ENCODE peak calls at places on chromosomes 11 and 22, in ten cellular contexts. One of them, this sample, is unnamed.

GRCh38 chr11:130980463-130980862 is 64.2 kb upstream of the SNX19 start:
- DNase-seq in fibroblast of the aortic adventitia: no peak
- DNase-seq in NCI-H69: no peak
- DNase-seq in AML-193: no peak
- DNase-seq in NCI-H774: no peak
- DNase-seq in Caco-2: no peak
- DNase-seq in stimulated activated CD4-positive, alpha-beta T cell treated with anti-CD3 and anti-CD28 coated beads, Interleukin-2, amount 100 ng/mL, for 24 hours: no peak
- DNase-seq in AG10803: no peak
- DNase-seq in astrocyte of the cerebellum: no peak
- DNase-seq in Right ventricle myocardium superior: no peak
- DNase-seq in this sample: no peak

GRCh38 chr11:93236741-93237675 is 39.2 kb upstream of the SLC36A4 start:
- DNase-seq in fibroblast of the aortic adventitia: peak
- DNase-seq in NCI-H69: peak
- DNase-seq in AML-193: peak
- DNase-seq in NCI-H774: peak
- DNase-seq in Caco-2: no peak
- DNase-seq in stimulated activated CD4-positive, alpha-beta T cell treated with anti-CD3 and anti-CD28 coated beads, Interleukin-2, amount 100 ng/mL, for 24 hours: no peak
- DNase-seq in AG10803: peak
- DNase-seq in astrocyte of the cerebellum: peak
- DNase-seq in Right ventricle myocardium superior: no peak
- DNase-seq in this sample: peak

GRCh38 chr11:2874963-2875362 is 10.6 kb downstream of the CDKN1C start:
- DNase-seq in fibroblast of the aortic adventitia: no peak
- DNase-seq in NCI-H69: no peak
- DNase-seq in AML-193: no peak
- DNase-seq in NCI-H774: no peak
- DNase-seq in Caco-2: no peak
- DNase-seq in stimulated activated CD4-positive, alpha-beta T cell treated with anti-CD3 and anti-CD28 coated beads, Interleukin-2, amount 100 ng/mL, for 24 hours: no peak
- DNase-seq in AG10803: no peak
- DNase-seq in astrocyte of the cerebellum: no peak
- DNase-seq in Right ventricle myocardium superior: no peak
- DNase-seq in this sample: no peak

GRCh38 chr11:134439181-134439580 is 27.1 kb upstream of the B3GAT1 start:
- DNase-seq in fibroblast of the aortic adventitia: no peak
- DNase-seq in NCI-H69: no peak
- DNase-seq in AML-193: no peak
- DNase-seq in NCI-H774: no peak
- DNase-seq in Caco-2: no peak
- DNase-seq in stimulated activated CD4-positive, alpha-beta T cell treated with anti-CD3 and anti-CD28 coated beads, Interleukin-2, amount 100 ng/mL, for 24 hours: no peak
- DNase-seq in AG10803: no peak
- DNase-seq in astrocyte of the cerebellum: no peak
- DNase-seq in Right ventricle myocardium superior: no peak
- DNase-seq in this sample: no peak

GRCh38 chr11:102253018-102253775 is 64.1 kb upstream of the BIRC3 start:
- DNase-seq in fibroblast of the aortic adventitia: peak
- DNase-seq in NCI-H69: no peak
- DNase-seq in AML-193: no peak
- DNase-seq in NCI-H774: no peak
- DNase-seq in Caco-2: peak
- DNase-seq in stimulated activated CD4-positive, alpha-beta T cell treated with anti-CD3 and anti-CD28 coated beads, Interleukin-2, amount 100 ng/mL, for 24 hours: no peak
- DNase-seq in AG10803: no peak
- DNase-seq in astrocyte of the cerebellum: no peak
- DNase-seq in Right ventricle myocardium superior: no peak
- DNase-seq in this sample: no peak

GRCh38 chr22:27456696-27457503 is 344.7 kb downstream of the MN1 start:
- DNase-seq in fibroblast of the aortic adventitia: peak
- DNase-seq in NCI-H69: no peak
- DNase-seq in AML-193: no peak
- DNase-seq in NCI-H774: no peak
- DNase-seq in Caco-2: no peak
- DNase-seq in stimulated activated CD4-positive, alpha-beta T cell treated with anti-CD3 and anti-CD28 coated beads, Interleukin-2, amount 100 ng/mL, for 24 hours: no peak
- DNase-seq in AG10803: peak
- DNase-seq in astrocyte of the cerebellum: peak
- DNase-seq in Right ventricle myocardium superior: no peak
- DNase-seq in this sample: peak

GRCh38 chr22:41408665-41409064 is 26.9 kb downstream of the TEF start:
- DNase-seq in fibroblast of the aortic adventitia: no peak
- DNase-seq in NCI-H69: no peak
- DNase-seq in AML-193: no peak
- DNase-seq in NCI-H774: no peak
- DNase-seq in Caco-2: no peak
- DNase-seq in stimulated activated CD4-positive, alpha-beta T cell treated with anti-CD3 and anti-CD28 coated beads, Interleukin-2, amount 100 ng/mL, for 24 hours: no peak
- DNase-seq in AG10803: no peak
- DNase-seq in astrocyte of the cerebellum: no peak
- DNase-seq in Right ventricle myocardium superior: no peak
- DNase-seq in this sample: no peak

GRCh38 chr11:74321487-74322188 is 10.2 kb upstream of the P4HA3 start:
- DNase-seq in fibroblast of the aortic adventitia: peak
- DNase-seq in NCI-H69: peak
- DNase-seq in AML-193: peak
- DNase-seq in NCI-H774: peak
- DNase-seq in Caco-2: no peak
- DNase-seq in stimulated activated CD4-positive, alpha-beta T cell treated with anti-CD3 and anti-CD28 coated beads, Interleukin-2, amount 100 ng/mL, for 24 hours: peak
- DNase-seq in AG10803: peak
- DNase-seq in astrocyte of the cerebellum: peak
- DNase-seq in Right ventricle myocardium superior: no peak
- DNase-seq in this sample: no peak

GRCh38 chr11:62708423-62709261 is 1.2 kb downstream of the GNG3 start:
- DNase-seq in fibroblast of the aortic adventitia: no peak
- DNase-seq in NCI-H69: peak
- DNase-seq in AML-193: no peak
- DNase-seq in NCI-H774: peak
- DNase-seq in Caco-2: no peak
- DNase-seq in stimulated activated CD4-positive, alpha-beta T cell treated with anti-CD3 and anti-CD28 coated beads, Interleukin-2, amount 100 ng/mL, for 24 hours: peak
- DNase-seq in AG10803: no peak
- DNase-seq in astrocyte of the cerebellum: no peak
- DNase-seq in Right ventricle myocardium superior: no peak
- DNase-seq in this sample: no peak

GRCh38 chr22:43843783-43844530 is 18.4 kb downstream of the SULT4A1 start:
- DNase-seq in fibroblast of the aortic adventitia: no peak
- DNase-seq in NCI-H69: no peak
- DNase-seq in AML-193: no peak
- DNase-seq in NCI-H774: no peak
- DNase-seq in Caco-2: no peak
- DNase-seq in stimulated activated CD4-positive, alpha-beta T cell treated with anti-CD3 and anti-CD28 coated beads, Interleukin-2, amount 100 ng/mL, for 24 hours: no peak
- DNase-seq in AG10803: no peak
- DNase-seq in astrocyte of the cerebellum: no peak
- DNase-seq in Right ventricle myocardium superior: no peak
- DNase-seq in this sample: no peak

GRCh38 chr11:44327730-44328691 is 18.1 kb upstream of the ALX4 start:
- DNase-seq in fibroblast of the aortic adventitia: no peak
- DNase-seq in NCI-H69: peak
- DNase-seq in AML-193: no peak
- DNase-seq in NCI-H774: peak
- DNase-seq in Caco-2: peak
- DNase-seq in stimulated activated CD4-positive, alpha-beta T cell treated with anti-CD3 and anti-CD28 coated beads, Interleukin-2, amount 100 ng/mL, for 24 hours: no peak
- DNase-seq in AG10803: no peak
- DNase-seq in astrocyte of the cerebellum: no peak
- DNase-seq in Right ventricle myocardium superior: no peak
- DNase-seq in this sample: no peak

GRCh38 chr22:44486538-44486937 is 11.5 kb downstream of the RTL6 start:
- DNase-seq in fibroblast of the aortic adventitia: no peak
- DNase-seq in NCI-H69: no peak
- DNase-seq in AML-193: no peak
- DNase-seq in NCI-H774: no peak
- DNase-seq in Caco-2: no peak
- DNase-seq in stimulated activated CD4-positive, alpha-beta T cell treated with anti-CD3 and anti-CD28 coated beads, Interleukin-2, amount 100 ng/mL, for 24 hours: no peak
- DNase-seq in AG10803: no peak
- DNase-seq in astrocyte of the cerebellum: no peak
- DNase-seq in Right ventricle myocardium superior: no peak
- DNase-seq in this sample: no peak

GRCh38 chr22:26887456-26887855 is 230.1 kb downstream of the MIAT start:
- DNase-seq in fibroblast of the aortic adventitia: peak
- DNase-seq in NCI-H69: no peak
- DNase-seq in AML-193: no peak
- DNase-seq in NCI-H774: no peak
- DNase-seq in Caco-2: no peak
- DNase-seq in stimulated activated CD4-positive, alpha-beta T cell treated with anti-CD3 and anti-CD28 coated beads, Interleukin-2, amount 100 ng/mL, for 24 hours: no peak
- DNase-seq in AG10803: peak
- DNase-seq in astrocyte of the cerebellum: peak
- DNase-seq in Right ventricle myocardium superior: no peak
- DNase-seq in this sample: peak

GRCh38 chr11:58004664-58005063 is 19.0 kb upstream of the OR9Q1 start:
- DNase-seq in fibroblast of the aortic adventitia: no peak
- DNase-seq in NCI-H69: no peak
- DNase-seq in AML-193: no peak
- DNase-seq in NCI-H774: no peak
- DNase-seq in Caco-2: no peak
- DNase-seq in stimulated activated CD4-positive, alpha-beta T cell treated with anti-CD3 and anti-CD28 coated beads, Interleukin-2, amount 100 ng/mL, for 24 hours: no peak
- DNase-seq in AG10803: no peak
- DNase-seq in astrocyte of the cerebellum: no peak
- DNase-seq in Right ventricle myocardium superior: no peak
- DNase-seq in this sample: no peak

GRCh38 chr11:100863080-100863581 is 176.0 kb downstream of the ARHGAP42 start:
- DNase-seq in fibroblast of the aortic adventitia: peak
- DNase-seq in NCI-H69: peak
- DNase-seq in AML-193: no peak
- DNase-seq in NCI-H774: no peak
- DNase-seq in Caco-2: no peak
- DNase-seq in stimulated activated CD4-positive, alpha-beta T cell treated with anti-CD3 and anti-CD28 coated beads, Interleukin-2, amount 100 ng/mL, for 24 hours: no peak
- DNase-seq in AG10803: peak
- DNase-seq in astrocyte of the cerebellum: peak
- DNase-seq in Right ventricle myocardium superior: no peak
- DNase-seq in this sample: no peak

GRCh38 chr11:68654978-68655377 is 29.4 kb upstream of the GAL start:
- DNase-seq in fibroblast of the aortic adventitia: no peak
- DNase-seq in NCI-H69: no peak
- DNase-seq in AML-193: no peak
- DNase-seq in NCI-H774: no peak
- DNase-seq in Caco-2: no peak
- DNase-seq in stimulated activated CD4-positive, alpha-beta T cell treated with anti-CD3 and anti-CD28 coated beads, Interleukin-2, amount 100 ng/mL, for 24 hours: no peak
- DNase-seq in AG10803: no peak
- DNase-seq in astrocyte of the cerebellum: no peak
- DNase-seq in Right ventricle myocardium superior: no peak
- DNase-seq in this sample: no peak

GRCh38 chr22:19061471-19062138 is 60.6 kb downstream of the DGCR2 start:
- DNase-seq in fibroblast of the aortic adventitia: no peak
- DNase-seq in NCI-H69: no peak
- DNase-seq in AML-193: no peak
- DNase-seq in NCI-H774: no peak
- DNase-seq in Caco-2: no peak
- DNase-seq in stimulated activated CD4-positive, alpha-beta T cell treated with anti-CD3 and anti-CD28 coated beads, Interleukin-2, amount 100 ng/mL, for 24 hours: no peak
- DNase-seq in AG10803: no peak
- DNase-seq in astrocyte of the cerebellum: no peak
- DNase-seq in Right ventricle myocardium superior: no peak
- DNase-seq in this sample: no peak

GRCh38 chr11:132445966-132446365 is 1075.6 kb downstream of the NTM start:
- DNase-seq in fibroblast of the aortic adventitia: no peak
- DNase-seq in NCI-H69: no peak
- DNase-seq in AML-193: no peak
- DNase-seq in NCI-H774: no peak
- DNase-seq in Caco-2: no peak
- DNase-seq in stimulated activated CD4-positive, alpha-beta T cell treated with anti-CD3 and anti-CD28 coated beads, Interleukin-2, amount 100 ng/mL, for 24 hours: no peak
- DNase-seq in AG10803: peak
- DNase-seq in astrocyte of the cerebellum: no peak
- DNase-seq in Right ventricle myocardium superior: no peak
- DNase-seq in this sample: no peak

GRCh38 chr11:126153999-126154398 is 57.5 kb downstream of the RPUSD4 start:
- DNase-seq in fibroblast of the aortic adventitia: peak
- DNase-seq in NCI-H69: peak
- DNase-seq in AML-193: no peak
- DNase-seq in NCI-H774: no peak
- DNase-seq in Caco-2: no peak
- DNase-seq in stimulated activated CD4-positive, alpha-beta T cell treated with anti-CD3 and anti-CD28 coated beads, Interleukin-2, amount 100 ng/mL, for 24 hours: no peak
- DNase-seq in AG10803: peak
- DNase-seq in astrocyte of the cerebellum: peak
- DNase-seq in Right ventricle myocardium superior: no peak
- DNase-seq in this sample: peak

GRCh38 chr11:126202646-126203359 is 8.6 kb downstream of the RPUSD4 start:
- DNase-seq in fibroblast of the aortic adventitia: no peak
- DNase-seq in NCI-H69: no peak
- DNase-seq in AML-193: no peak
- DNase-seq in NCI-H774: no peak
- DNase-seq in Caco-2: no peak
- DNase-seq in stimulated activated CD4-positive, alpha-beta T cell treated with anti-CD3 and anti-CD28 coated beads, Interleukin-2, amount 100 ng/mL, for 24 hours: no peak
- DNase-seq in AG10803: no peak
- DNase-seq in astrocyte of the cerebellum: no peak
- DNase-seq in Right ventricle myocardium superior: no peak
- DNase-seq in this sample: no peak

GRCh38 chr11:133964356-133964755 is 7.6 kb upstream of the IGSF9B start:
- DNase-seq in fibroblast of the aortic adventitia: no peak
- DNase-seq in NCI-H69: no peak
- DNase-seq in AML-193: no peak
- DNase-seq in NCI-H774: no peak
- DNase-seq in Caco-2: no peak
- DNase-seq in stimulated activated CD4-positive, alpha-beta T cell treated with anti-CD3 and anti-CD28 coated beads, Interleukin-2, amount 100 ng/mL, for 24 hours: no peak
- DNase-seq in AG10803: no peak
- DNase-seq in astrocyte of the cerebellum: no peak
- DNase-seq in Right ventricle myocardium superior: no peak
- DNase-seq in this sample: no peak

GRCh38 chr11:13717331-13717730 is 48.9 kb downstream of the FAR1 start:
- DNase-seq in fibroblast of the aortic adventitia: peak
- DNase-seq in NCI-H69: no peak
- DNase-seq in AML-193: no peak
- DNase-seq in NCI-H774: no peak
- DNase-seq in Caco-2: no peak
- DNase-seq in stimulated activated CD4-positive, alpha-beta T cell treated with anti-CD3 and anti-CD28 coated beads, Interleukin-2, amount 100 ng/mL, for 24 hours: no peak
- DNase-seq in AG10803: peak
- DNase-seq in astrocyte of the cerebellum: peak
- DNase-seq in Right ventricle myocardium superior: no peak
- DNase-seq in this sample: peak